ENCODE peak calls at places on chromosomes 2 and 18, in six cellular contexts. U is H1, H is IMR-90, W is mesenchymal stem cell, Y is trophoblast cell, Q is neuronal stem cell. B is an unnamed sample.
A peak's percentile ranks its signal among the peaks of the same experiment; 100 is the strongest.

GRCh38 chr2:192593561-192593960 is 398.8 kb upstream of the TMEFF2 start:
- DNase-seq in U (no peak), H (no peak), W (no peak), Y (no peak), Q (no peak), B (no peak)

GRCh38 chr2:188600536-188601210 is 309.0 kb downstream of the GULP1 start:
- DNase-seq in U (no peak), H (peak; percentile 82), W (peak; percentile 67), Y (no peak), Q (no peak), B (no peak)

GRCh38 chr18:7319161-7319560 is 88.3 kb downstream of the LRRC30 start:
- DNase-seq in U (no peak), H (no peak), W (no peak), Y (no peak), Q (no peak), B (no peak)

GRCh38 chr2:149908731-149909690 is 321.4 kb upstream of the MMADHC start:
- DNase-seq in U (no peak), H (peak; percentile 81), W (peak; percentile 64), Y (no peak), Q (no peak), B (no peak)

GRCh38 chr2:189037518-189037917 is 63.3 kb downstream of the COL3A1 start:
- DNase-seq in U (no peak), H (peak; percentile 59), W (no peak), Y (no peak), Q (no peak), B (no peak)

GRCh38 chr2:128736689-128737545 is 418.2 kb upstream of the HS6ST1 start:
- DNase-seq in U (peak; percentile 95), H (peak; percentile 49), W (peak; percentile 73), Y (peak; percentile 85), Q (peak; percentile 77), B (peak; percentile 93)

GRCh38 chr2:159098374-159098773 is 129.9 kb downstream of the TANC1 start:
- DNase-seq in U (peak; percentile 1), H (no peak), W (no peak), Y (no peak), Q (no peak), B (no peak)

GRCh38 chr18:240175-240574 is 27.7 kb downstream of the THOC1 start:
- DNase-seq in U (no peak), H (peak; percentile 19), W (peak; percentile 6), Y (no peak), Q (no peak), B (no peak)

GRCh38 chr2:66686768-66687167 is 251.8 kb downstream of the MEIS1 start:
- DNase-seq in U (no peak), H (peak; percentile 23), W (peak; percentile 24), Y (no peak), Q (no peak), B (no peak)

GRCh38 chr2:47818777-47819176 is 35.8 kb downstream of the MSH6 start:
- DNase-seq in U (no peak), H (no peak), W (no peak), Y (no peak), Q (no peak), B (no peak)

GRCh38 chr2:236566596-236566995 is 3.0 kb upstream of the ACKR3 start:
- DNase-seq in U (no peak), H (no peak), W (no peak), Y (no peak), Q (no peak), B (no peak)

DNA sequence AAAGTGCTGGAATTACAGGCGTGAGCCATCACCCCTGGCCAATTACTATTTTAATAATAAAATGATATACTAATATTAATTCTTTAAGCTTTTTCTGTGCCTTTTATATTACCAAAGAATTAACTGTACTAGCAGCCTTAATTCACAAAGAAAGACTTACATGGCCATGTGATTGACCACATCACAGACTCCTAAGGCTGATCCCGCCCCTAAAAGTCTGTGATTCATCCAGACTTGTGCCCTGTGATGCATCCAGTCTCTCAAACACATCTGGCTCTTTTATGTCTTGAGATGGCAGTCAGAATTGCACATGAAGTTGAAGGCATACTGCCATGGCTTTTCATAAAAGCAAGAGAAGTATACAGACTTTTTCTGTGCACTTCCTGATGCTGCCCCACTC is 91.7 kb downstream of the DTNA start:
- DNase-seq in U (no peak), H (peak; percentile 72), W (peak; percentile 83), Y (no peak), Q (no peak), B (no peak)
- H4K91ac ChIP-seq in U (no peak overlapping the region), H (no peak overlapping the region), W (no peak overlapping the region), Y (no peak overlapping the region), Q (no peak overlapping the region), B (no peak overlapping the region)

GRCh38 chr18:77709107-77709506 is 459.5 kb downstream of the GALR1 start:
- DNase-seq in U (no peak), H (no peak), W (no peak), Y (no peak), Q (no peak), B (no peak)
- H4K91ac ChIP-seq in U (no peak overlapping the region), H (no peak overlapping the region), W (no peak overlapping the region), Y (no peak overlapping the region), Q (no peak overlapping the region), B (no peak overlapping the region)

GRCh38 chr2:127149384-127149783 is 42.4 kb upstream of the BIN1 start:
- DNase-seq in U (no peak), H (peak; percentile 96), W (peak; percentile 89), Y (no peak), Q (no peak), B (no peak)
- H4K91ac ChIP-seq in U (no peak overlapping the region), H (no peak overlapping the region), W (no peak overlapping the region), Y (no peak overlapping the region), Q (no peak overlapping the region), B (no peak overlapping the region)

GRCh38 chr2:202408546-202409140 is 32.5 kb downstream of the BMPR2 start:
- DNase-seq in U (no peak), H (no peak), W (peak; percentile 18), Y (no peak), Q (no peak), B (no peak)
- H4K91ac ChIP-seq in U (no peak overlapping the region), H (no peak overlapping the region), W (no peak overlapping the region), Y (no peak overlapping the region), Q (no peak overlapping the region), B (no peak overlapping the region)

GRCh38 chr18:55310044-55310676 is 277.8 kb downstream of the TCF4 start:
- DNase-seq in U (no peak), H (no peak), W (no peak), Y (no peak), Q (no peak), B (no peak)
- H4K91ac ChIP-seq in U (no peak overlapping the region), H (no peak overlapping the region), W (peak overlapping the region; percentile 67), Y (no peak overlapping the region), Q (no peak overlapping the region), B (no peak overlapping the region)

GRCh38 chr2:8445580-8445979 is 236.3 kb upstream of the ID2 start:
- DNase-seq in U (no peak), H (no peak), W (no peak), Y (no peak), Q (peak; percentile 12), B (no peak)
- H4K91ac ChIP-seq in U (no peak overlapping the region), H (no peak overlapping the region), W (no peak overlapping the region), Y (no peak overlapping the region), Q (no peak overlapping the region), B (no peak overlapping the region)

DNA sequence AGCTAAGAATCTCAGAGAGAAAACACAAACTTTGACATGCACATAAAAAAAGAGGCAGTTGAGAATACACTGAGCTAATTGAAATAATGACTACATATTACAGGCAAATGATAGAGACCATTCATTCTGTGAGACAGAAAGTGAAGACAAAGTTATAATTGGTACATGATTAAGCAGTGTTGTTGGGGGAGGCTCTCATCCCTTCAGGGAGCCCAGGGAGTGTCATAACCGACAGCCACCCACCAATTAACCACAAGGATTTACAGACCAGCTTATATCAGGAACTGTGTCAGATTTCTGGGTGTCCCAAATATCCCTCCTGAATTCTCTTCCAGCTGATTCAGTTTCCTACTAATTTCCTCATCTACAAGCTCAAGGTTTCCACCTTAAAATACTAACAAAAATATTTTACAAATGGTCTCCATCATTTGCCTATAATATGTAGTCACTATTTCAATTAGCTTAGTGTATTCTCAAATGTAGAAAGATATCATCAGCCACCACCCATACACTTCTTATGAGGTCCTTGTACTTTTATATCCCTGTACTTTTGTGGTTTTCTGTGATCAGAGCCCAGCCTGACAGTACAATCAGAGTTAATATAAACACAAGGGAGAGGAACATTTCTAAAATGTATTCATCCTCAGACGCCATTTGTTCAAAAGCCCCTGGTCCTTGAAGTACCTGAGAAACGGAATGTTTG is 362.1 kb upstream of the ACVR2A start:
- DNase-seq in U (no peak), H (no peak), W (no peak), Y (no peak), Q (no peak), B (no peak)
- H4K91ac ChIP-seq in U (no peak overlapping the region), H (no peak overlapping the region), W (no peak overlapping the region), Y (no peak overlapping the region), Q (no peak overlapping the region), B (no peak overlapping the region)

B was measured in H9.